ENCODE peak calls at places on chromosome 11, in six cellular contexts. H is esophagus squamous epithelium, G is uterus, B is adrenal gland, A is upper lobe of left lung, L is HepG2. S is an unnamed sample.

GRCh38 chr11:15707971-15708370 is 593.2 kb downstream of the INSC start:
- DNase-seq in H (no peak), B (peak), L (no peak), G (no peak), A (peak), S (no peak)

GRCh38 chr11:77046060-77046501 is 11.9 kb downstream of the B3GNT6 start:
- DNase-seq in B (peak), G (no peak), L (no peak), A (peak), H (no peak), S (peak)

GRCh38 chr11:67422894-67423293 is 5.4 kb upstream of the RPS6KB2 start:
- DNase-seq in L (no peak), G (no peak), B (no peak), A (no peak), H (no peak), S (no peak)

GRCh38 chr11:107457205-107457557 is 444 bp downstream of the CWF19L2 start:
- DNase-seq in H (no peak), L (no peak), A (no peak), B (no peak), G (no peak), S (no peak)

GRCh38 chr11:128595221-128595620 is 7.9 kb upstream of the ETS1 start:
- DNase-seq in H (no peak), A (no peak), B (no peak), G (no peak), L (no peak), S (no peak)

GRCh38 chr11:96215094-96215782 is 127.8 kb downstream of the MAML2 start:
- DNase-seq in H (no peak), L (no peak), G (peak), A (peak), B (no peak), S (no peak)

GRCh38 chr11:106642331-106642730 is 375.9 kb downstream of the GUCY1A2 start:
- DNase-seq in L (no peak), H (no peak), A (no peak), B (no peak), G (no peak), S (no peak)

GRCh38 chr11:71305451-71306125 is 53.2 kb upstream of the SHANK2 start:
- DNase-seq in G (no peak), B (no peak), L (no peak), A (no peak), H (no peak), S (no peak)

GRCh38 chr11:122180435-122180834 is 64.4 kb upstream of the BLID start:
- DNase-seq in B (no peak), H (no peak), L (no peak), A (no peak), G (peak), S (no peak)

GRCh38 chr11:18254781-18255361 is 6.4 kb upstream of the SAA2 start:
- DNase-seq in G (no peak), A (no peak), H (no peak), L (no peak), B (no peak), S (no peak)

GRCh38 chr11:131823772-131824171 is 453.4 kb downstream of the NTM start:
- DNase-seq in A (no peak), H (no peak), G (no peak), B (no peak), L (peak), S (no peak)

GRCh38 chr11:100683107-100683506 is 4.0 kb upstream of the ARHGAP42 start:
- DNase-seq in L (peak), G (no peak), A (no peak), B (no peak), H (no peak), S (no peak)

GRCh38 chr11:134443246-134443645 is 31.2 kb upstream of the B3GAT1 start:
- DNase-seq in H (no peak), A (no peak), B (no peak), L (no peak), G (no peak), S (no peak)

GRCh38 chr11:6925636-6926207 is 504 bp upstream of the ZNF215 start:
- DNase-seq in L (no peak), A (no peak), B (no peak), G (no peak), H (no peak), S (no peak)

GRCh38 chr11:30914143-30914762 is 328.1 kb upstream of the MPPED2 start:
- DNase-seq in A (peak), L (peak), B (peak), H (no peak), G (peak), S (no peak)

GRCh38 chr11:75301602-75302345 is 49.7 kb downstream of the ARRB1 start:
- DNase-seq in G (no peak), B (no peak), L (no peak), A (no peak), H (no peak), S (no peak)

GRCh38 chr11:2759228-2760195 is 59.7 kb upstream of the KCNQ1OT1 start:
- DNase-seq in L (no peak), B (peak), A (peak), H (no peak), G (no peak), S (no peak)

GRCh38 chr11:86152006-86152862 is 83.3 kb upstream of the PICALM start:
- DNase-seq in H (no peak), A (no peak), G (no peak), L (no peak), B (no peak), S (no peak)

GRCh38 chr11:123429336-123429735 is 733 bp upstream of the GRAMD1B start:
- DNase-seq in H (no peak), L (no peak), A (no peak), B (peak), G (no peak), S (no peak)

GRCh38 chr11:14454861-14455632 is 44.6 kb downstream of the COPB1 start:
- DNase-seq in L (peak), B (peak), A (no peak), G (no peak), H (no peak), S (peak)

GRCh38 chr11:32478277-32478731 is 43.0 kb upstream of the WT1 start:
- DNase-seq in B (no peak), G (peak), A (no peak), H (no peak), L (no peak), S (no peak)

GRCh38 chr11:109819410-109819809 is 273.8 kb upstream of the ZC3H12C start:
- DNase-seq in H (no peak), B (no peak), A (no peak), L (no peak), G (no peak), S (no peak)

GRCh38 chr11:71373791-71374454 is 74.3 kb downstream of the DHCR7 start:
- DNase-seq in L (no peak), H (no peak), A (no peak), G (no peak), B (no peak), S (no peak)

GRCh38 chr11:46674463-46675287 is 25.7 kb downstream of the ARHGAP1 start:
- DNase-seq in L (peak), G (no peak), H (no peak), B (no peak), A (no peak), S (no peak)

GRCh38 chr11:13118194-13118593 is 109.1 kb downstream of the RASSF10 start:
- DNase-seq in G (no peak), A (no peak), H (no peak), L (peak), B (no peak), S (no peak)

GRCh38 chr11:28585007-28585406 is 476.8 kb downstream of the METTL15 start:
- DNase-seq in H (no peak), A (no peak), L (no peak), G (no peak), B (no peak), S (no peak)

GRCh38 chr11:14584595-14584994 is 59.0 kb upstream of the PDE3B start:
- DNase-seq in G (no peak), H (no peak), A (no peak), L (peak), B (no peak), S (no peak)

GRCh38 chr11:23112987-23113886 is 253.0 kb upstream of the CCDC179 start:
- DNase-seq in H (no peak), B (peak), L (peak), G (no peak), A (no peak), S (peak)

DNA sequence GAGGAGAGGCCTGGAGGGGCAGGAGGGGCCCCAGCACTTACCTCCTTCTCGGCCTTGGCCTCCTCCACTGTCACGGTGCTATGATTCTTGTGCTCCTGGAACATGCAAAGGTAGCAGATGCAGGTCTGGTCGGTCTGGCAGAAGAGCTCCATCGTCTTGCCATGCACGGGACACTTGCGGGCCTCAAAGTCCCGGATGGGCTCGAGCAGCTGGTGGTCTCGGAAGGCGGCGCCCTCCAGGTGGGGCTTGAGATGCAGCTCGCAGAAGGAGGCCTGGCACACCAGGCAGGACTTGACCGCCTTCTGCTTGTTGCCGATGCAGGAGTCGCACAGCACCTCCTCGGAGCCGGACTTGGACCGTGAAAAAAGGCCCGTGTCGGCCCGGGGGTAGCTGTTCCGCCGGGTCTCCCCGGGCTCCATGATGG is 714 bp downstream of the TRIM29 start:
- DNase-seq in A (no peak), G (no peak), L (no peak), B (peak), H (no peak), S (peak)
- TF ChIP-seq POLR2A in A (no peak), G (no peak), L (no peak), B (no peak), H (no peak), S (no peak)

GRCh38 chr11:95150977-95151684 is 61.5 kb downstream of the ENDOD1 start:
- DNase-seq in G (peak), B (peak), L (peak), H (peak), A (peak), S (peak)
- TF ChIP-seq POLR2A in G (peak), B (peak), L (no peak), H (peak), A (no peak), S (no peak)

GRCh38 chr11:34850339-34850738 is 65.8 kb downstream of the APIP start:
- DNase-seq in G (no peak), B (no peak), H (no peak), A (no peak), L (no peak), S (no peak)
- TF ChIP-seq POLR2A in G (no peak), B (no peak), H (no peak), A (no peak), L (no peak), S (no peak)

DNA sequence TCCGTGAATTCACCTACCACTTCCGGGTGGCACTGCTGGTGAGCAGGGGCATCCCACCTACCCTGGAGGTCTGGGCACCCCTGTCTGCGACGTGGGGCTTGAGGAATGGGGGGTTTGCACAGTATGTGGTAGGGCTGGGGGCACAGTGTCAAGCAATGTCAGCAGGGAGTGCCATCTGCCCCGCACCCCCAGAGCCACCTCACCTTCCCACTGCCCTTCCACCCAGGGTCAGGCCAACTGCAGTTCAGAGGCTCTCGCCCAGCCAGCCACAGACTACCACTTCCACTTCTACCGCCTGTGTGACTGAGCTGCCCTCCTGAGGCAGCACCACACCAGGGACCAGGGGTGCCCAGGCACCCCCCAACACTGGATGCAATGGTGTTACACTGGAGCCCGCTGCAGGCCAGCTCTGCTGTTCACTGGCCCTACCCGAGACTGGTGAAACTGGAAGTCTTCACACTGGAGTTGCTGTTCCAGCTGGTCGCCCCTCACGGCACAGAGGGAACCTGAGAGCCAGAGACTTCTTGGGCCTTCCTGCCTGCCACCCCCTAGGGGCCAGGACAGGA is 6.5 kb downstream of the TMEM258 start:
- DNase-seq in H (no peak), B (no peak), G (no peak), L (no peak), A (no peak), S (no peak)
- TF ChIP-seq POLR2A in H (no peak), B (no peak), G (no peak), L (no peak), A (no peak), S (no peak)

S was measured in GM12891.